ENCODE peak calls at places on chromosomes 13 and 19, in four cellular contexts. E, G, I and Z are unnamed samples.

GRCh38 chr19:16660763-16661479 is at the start of gene TMEM38A:
- DNase-seq in I (peak), G (peak), E (peak), Z (peak)

GRCh38 chr13:113976711-113977684 is 3.1 kb upstream of the C13orf46 start:
- DNase-seq in I (no peak), G (no peak), E (no peak), Z (peak)

GRCh38 chr19:33306191-33306590 is 3.9 kb upstream of the CEBPA start:
- DNase-seq in I (no peak), G (no peak), E (no peak), Z (no peak)

GRCh38 chr13:22187329-22187728 is 516.5 kb downstream of the FGF9 start:
- DNase-seq in G (no peak), E (no peak), I (no peak), Z (no peak)

GRCh38 chr13:40141859-40142555 is 486.5 kb downstream of the COG6 start:
- DNase-seq in I (no peak), E (no peak), G (peak), Z (no peak)

GRCh38 chr13:32208860-32209259 is 106.3 kb downstream of the ZAR1L start:
- DNase-seq in G (no peak), E (no peak), I (no peak), Z (peak)

GRCh38 chr19:19447536-19448237 is 42.2 kb downstream of the GATAD2A start:
- DNase-seq in E (no peak), I (peak), G (peak), Z (no peak)

GRCh38 chr13:35179494-35179893 is 237.4 kb downstream of the NBEA start:
- DNase-seq in I (no peak), E (peak), G (no peak), Z (no peak)

GRCh38 chr19:38642176-38642575 is 5.3 kb upstream of the ACTN4 start:
- DNase-seq in G (no peak), I (no peak), E (no peak), Z (no peak)

GRCh38 chr13:92716749-92717148 is 509.9 kb upstream of the GPC6 start:
- DNase-seq in G (peak), I (no peak), E (no peak), Z (no peak)

GRCh38 chr19:49987159-49987698 is 26.3 kb upstream of the SIGLEC11 start:
- DNase-seq in G (peak), I (peak), E (peak), Z (peak)

GRCh38 chr13:41942462-41943094 is 18.3 kb downstream of the VWA8 start:
- DNase-seq in I (no peak), G (peak), E (peak), Z (no peak)

GRCh38 chr19:17281391-17282304 is at the start of gene ANKLE1:
- DNase-seq in I (peak), E (peak), G (peak), Z (no peak)

GRCh38 chr13:27131202-27131623 is 40.4 kb downstream of the USP12 start:
- DNase-seq in I (peak), G (no peak), E (no peak), Z (no peak)

GRCh38 chr19:3969435-3970312 is 1.2 kb downstream of the DAPK3 start:
- DNase-seq in E (peak), G (peak), I (no peak), Z (no peak)

GRCh38 chr13:51541037-51541436 is 43.2 kb upstream of the WDFY2 start:
- DNase-seq in E (no peak), I (no peak), G (no peak), Z (no peak)

GRCh38 chr13:35722438-35723060 is 246.1 kb upstream of the MAB21L1 start:
- DNase-seq in E (no peak), G (no peak), I (no peak), Z (no peak)

GRCh38 chr19:27775395-27775794 is 1437.6 kb downstream of the UQCRFS1 start:
- DNase-seq in E (no peak), G (no peak), I (no peak), Z (no peak)

GRCh38 chr19:18995804-18996241 is 37.5 kb downstream of the SUGP2 start:
- DNase-seq in I (no peak), E (peak), G (peak), Z (peak)

GRCh38 chr13:50650936-50651638 is 192.4 kb downstream of the DLEU7 start:
- DNase-seq in I (no peak), E (no peak), G (peak), Z (no peak)

GRCh38 chr13:114002009-114002544 is 28.2 kb upstream of the C13orf46 start:
- DNase-seq in G (no peak), E (no peak), I (no peak), Z (peak)

GRCh38 chr19:48308695-48309586 is 16.4 kb upstream of the EMP3 start:
- DNase-seq in G (peak), E (peak), I (no peak), Z (no peak)

GRCh38 chr19:58474291-58474996 is 1.7 kb upstream of the ZNF446 start:
- DNase-seq in G (no peak), I (no peak), E (no peak), Z (no peak)

GRCh38 chr19:15417699-15418098 is 1.1 kb downstream of the AKAP8L start:
- DNase-seq in I (no peak), E (no peak), G (peak), Z (peak)

GRCh38 chr19:19444694-19445155 is 39.2 kb downstream of the GATAD2A start:
- DNase-seq in E (no peak), G (no peak), I (peak), Z (no peak)

GRCh38 chr13:45194081-45194939 is 6.5 kb downstream of the KCTD4 start:
- DNase-seq in I (no peak), E (no peak), G (peak), Z (peak)

GRCh38 chr19:45321848-45322247 is 827 bp downstream of the CKM start:
- DNase-seq in E (peak), I (no peak), G (no peak), Z (no peak)

GRCh38 chr13:41306271-41307150 is 4.6 kb upstream of the NAA16 start:
- DNase-seq in G (no peak), E (no peak), I (no peak), Z (no peak)

GRCh38 chr13:20772401-20773131 is 1.2 kb downstream of the EEF1AKMT1 start:
- DNase-seq in E (no peak), G (peak), I (no peak), Z (no peak)

GRCh38 chr13:39415403-39415802 is 187.6 kb downstream of the LHFPL6 start:
- DNase-seq in G (peak), I (no peak), E (peak), Z (peak)

GRCh38 chr19:30854661-30855060 is 482.5 kb downstream of the ZNF536 start:
- DNase-seq in E (no peak), G (no peak), I (no peak), Z (no peak)